ENCODE peak calls at places on chromosomes 5 and 9, in five cellular contexts. F, I, P, W and S are unnamed samples. For H3K27me3, the result is how much of the 10 kb centered on the place peaks cover.

GRCh38 chr5:77218263-77218662 is 7.8 kb downstream of the PDE8B start:
- DNase-seq in F (peak), I (no peak), P (no peak), W (no peak), S (no peak)

GRCh38 chr9:129826344-129826743 is 2.4 kb upstream of the TOR1A start:
- DNase-seq in F (no peak), I (no peak), P (no peak), W (no peak), S (no peak)

GRCh38 chr5:16489322-16489791 is 23.8 kb upstream of the ZNF622 start:
- DNase-seq in F (peak), I (no peak), P (peak), W (no peak), S (no peak)

GRCh38 chr5:167303582-167303981 is 987.9 kb upstream of the WWC1 start:
- DNase-seq in F (no peak), I (no peak), P (no peak), W (no peak), S (no peak)

GRCh38 chr5:28779161-28779754 is 1740.9 kb upstream of the CDH9 start:
- DNase-seq in F (peak), I (no peak), P (peak), W (no peak), S (no peak)

GRCh38 chr5:172455087-172455381 is 709 bp upstream of the SH3PXD2B start:
- DNase-seq in F (no peak), I (no peak), P (no peak), W (no peak), S (no peak)

GRCh38 chr9:84773023-84773422 is 103.5 kb downstream of the NTRK2 start:
- DNase-seq in F (no peak), I (no peak), P (peak), W (no peak), S (peak)

GRCh38 chr5:176810084-176810597 is at the start of gene UNC5A:
- DNase-seq in F (peak), I (no peak), P (peak), W (peak), S (no peak)

GRCh38 chr9:99105152-99106043 is 485 bp downstream of the TGFBR1 start:
- DNase-seq in F (peak), I (peak), P (peak), W (peak), S (no peak)

GRCh38 chr9:20512106-20512505 is 110.2 kb downstream of the MLLT3 start:
- DNase-seq in F (no peak), I (no peak), P (peak), W (no peak), S (no peak)

GRCh38 chr5:125372694-125373621 is 626.5 kb upstream of the ZNF608 start:
- DNase-seq in F (peak), I (no peak), P (peak), W (no peak), S (peak)

GRCh38 chr5:138544171-138545134 is 1.4 kb upstream of the ETF1 start:
- DNase-seq in F (peak), I (peak), P (peak), W (no peak), S (no peak)

GRCh38 chr5:120388016-120388781 is 75.9 kb upstream of the PRR16 start:
- DNase-seq in F (no peak), I (no peak), P (peak), W (no peak), S (peak)

GRCh38 chr9:71760901-71761300 is 7.4 kb downstream of the CEMIP2 start:
- DNase-seq in F (peak), I (no peak), P (no peak), W (no peak), S (no peak)

GRCh38 chr9:137916540-137916939 is 39.0 kb downstream of the CACNA1B start:
- DNase-seq in F (no peak), I (no peak), P (no peak), W (no peak), S (no peak)

GRCh38 chr5:9480499-9480898 is 65.4 kb downstream of the SEMA5A start:
- DNase-seq in F (no peak), I (no peak), P (no peak), W (no peak), S (no peak)

GRCh38 chr5:44881266-44881665 is 72.5 kb downstream of the MRPS30 start:
- DNase-seq in F (no peak), I (no peak), P (no peak), W (no peak), S (peak)

GRCh38 chr5:88884435-88884877 is 1.5 kb upstream of the MEF2C start:
- DNase-seq in F (no peak), I (no peak), P (no peak), W (no peak), S (no peak)

GRCh38 chr9:134734270-134734669 is 92.7 kb downstream of the COL5A1 start:
- DNase-seq in F (no peak), I (peak), P (no peak), W (no peak), S (no peak)

GRCh38 chr9:36268007-36268427 is 9.8 kb upstream of the GNE start:
- DNase-seq in F (no peak), I (no peak), P (peak), W (no peak), S (no peak)

GRCh38 chr5:137641148-137641547 is 94.7 kb downstream of the KLHL3 start:
- DNase-seq in F (no peak), I (no peak), P (peak), W (no peak), S (no peak)

GRCh38 chr5:152004095-152004494 is 79.4 kb upstream of the GLRA1 start:
- DNase-seq in F (no peak), I (no peak), P (no peak), W (no peak), S (no peak)

GRCh38 chr9:133664651-133665050 is 28.5 kb downstream of the DBH start:
- DNase-seq in F (no peak), I (no peak), P (no peak), W (no peak), S (no peak)

GRCh38 chr9:133664173-133664572 is 28.0 kb downstream of the DBH start:
- DNase-seq in F (no peak), I (no peak), P (no peak), W (no peak), S (no peak)

GRCh38 chr9:133666387-133666786 is 30.2 kb downstream of the DBH start:
- DNase-seq in F (no peak), I (no peak), P (no peak), W (no peak), S (no peak)

GRCh38 chr9:133665535-133665934 is 29.4 kb downstream of the DBH start:
- DNase-seq in F (no peak), I (no peak), P (no peak), W (no peak), S (no peak)

DNA sequence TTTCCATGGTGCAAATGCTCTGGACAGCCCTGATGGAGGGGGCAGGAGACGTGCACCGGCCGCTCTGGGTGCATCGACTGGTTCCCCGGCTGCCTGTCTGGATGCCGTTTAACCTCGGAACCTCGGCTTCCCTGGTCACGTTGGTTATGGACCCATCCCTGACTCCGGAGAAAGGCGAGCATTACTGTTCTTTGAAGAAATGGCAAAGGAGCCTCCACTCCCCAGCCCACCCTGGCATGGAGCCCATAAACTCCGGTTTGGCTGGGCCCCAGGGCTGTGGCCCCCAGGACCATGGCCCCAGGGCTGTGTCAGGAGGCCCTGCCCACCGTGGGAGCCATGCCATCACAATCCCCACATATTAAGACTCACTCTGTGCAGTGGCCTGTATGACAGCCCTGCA is 28.9 kb downstream of the DBH start:
- DNase-seq in F (no peak), I (no peak), P (no peak), W (no peak), S (no peak)
- H3K27me3 ChIP-seq in F (under half), I (under half), P (under half), W (under half), S (under half)

GRCh38 chr5:140297283-140297682 is 5.6 kb downstream of the PFDN1 start:
- DNase-seq in F (no peak), I (no peak), P (no peak), W (no peak), S (no peak)

GRCh38 chr5:140296289-140296688 is 6.6 kb downstream of the PFDN1 start:
- DNase-seq in F (no peak), I (no peak), P (no peak), W (no peak), S (no peak)

GRCh38 chr5:140298183-140298601 is 4.7 kb downstream of the PFDN1 start:
- DNase-seq in F (no peak), I (no peak), P (peak), W (no peak), S (peak)

GRCh38 chr5:140301136-140301535 is 1.8 kb downstream of the PFDN1 start:
- DNase-seq in F (no peak), I (no peak), P (no peak), W (no peak), S (no peak)

GRCh38 chr5:140299056-140299455 is 3.8 kb downstream of the PFDN1 start:
- DNase-seq in F (no peak), I (no peak), P (no peak), W (no peak), S (no peak)
- TF ChIP-seq CTCF in F (no peak), I (no peak), P (no peak), W (no peak), S (no peak)

GRCh38 chr5:72847439-72847838 is 31.0 kb downstream of the TNPO1 start:
- DNase-seq in F (no peak), I (no peak), P (no peak), W (no peak), S (no peak)
- H3K4me3 ChIP-seq in F (peak), I (peak), P (peak), W (peak), S (no peak)

DNA sequence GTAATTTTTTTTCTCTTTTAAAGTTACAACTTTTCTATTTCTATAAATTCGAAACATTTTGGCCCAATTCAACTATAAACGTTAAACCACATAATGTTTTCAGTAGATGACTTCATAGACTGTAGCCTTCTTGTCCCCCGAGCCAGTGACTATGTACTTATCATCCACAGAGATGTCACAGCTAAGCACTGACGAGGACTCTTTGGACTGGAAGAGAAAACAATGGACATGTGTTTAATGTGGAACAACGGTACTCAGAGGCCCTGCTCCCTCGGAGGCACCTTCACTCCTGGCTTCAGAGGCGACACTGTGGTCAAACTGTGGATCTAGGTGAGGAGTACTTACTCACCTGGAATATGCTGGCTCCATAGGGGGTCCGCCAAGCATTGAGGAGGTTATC is 105.2 kb downstream of the TLE1 start:
- DNase-seq in F (no peak), I (no peak), P (no peak), W (no peak), S (no peak)
- H3K27me3 ChIP-seq in F (under half), I (under half), P (under half), W (under half), S (under half)

DNA sequence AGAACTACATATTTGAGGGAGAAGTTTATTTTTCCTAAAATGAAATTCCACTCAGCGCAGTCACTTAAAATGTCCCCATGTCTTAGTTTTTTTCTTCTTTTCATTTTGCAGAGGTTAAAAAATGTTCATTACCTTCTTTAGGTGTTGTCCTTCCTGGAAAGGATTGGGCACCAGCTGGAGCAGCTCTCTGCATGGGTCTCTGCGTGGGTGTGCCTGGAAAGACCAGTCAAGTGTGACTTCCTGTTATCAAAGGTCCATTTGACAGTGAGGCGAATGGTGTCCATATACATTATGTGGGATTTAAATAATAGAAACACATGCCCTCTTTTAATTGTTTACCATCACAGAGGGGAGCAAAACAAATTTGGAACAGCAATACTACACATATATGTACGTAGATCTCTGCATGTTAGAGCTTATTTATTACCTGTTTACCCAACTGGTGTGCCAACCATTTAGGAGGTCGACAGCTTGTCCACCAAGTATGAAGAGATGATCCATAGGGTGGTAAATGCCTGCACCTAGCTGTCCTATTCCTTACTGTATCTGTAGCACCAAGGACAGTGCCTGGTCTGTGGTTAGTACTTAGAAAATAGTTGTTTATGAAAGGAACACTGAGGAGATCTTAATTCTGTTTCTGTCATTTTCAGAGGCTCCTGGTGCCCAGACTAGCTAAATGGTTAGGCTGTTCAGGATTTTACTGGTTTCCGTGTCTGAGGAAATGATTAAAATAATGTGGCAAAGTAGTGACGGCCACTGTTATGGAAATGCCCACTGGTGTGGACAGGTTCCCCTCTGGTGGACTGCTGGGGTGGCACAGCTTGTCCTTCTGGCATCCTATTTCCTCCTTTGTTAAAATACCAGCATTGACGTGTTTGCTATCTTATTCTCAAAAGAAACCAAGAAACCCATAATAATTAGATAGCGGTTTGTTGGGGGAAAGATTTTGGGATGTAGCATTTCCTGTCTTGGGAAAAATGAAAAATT is 200.4 kb downstream of the MAST4 start:
- DNase-seq in F (no peak), I (no peak), P (no peak), W (no peak), S (no peak)
- TF ChIP-seq CTCF in F (peak), I (no peak), P (peak), W (peak), S (peak)

GRCh38 chr5:139654875-139655491 is 6.8 kb downstream of the CXXC5 start:
- DNase-seq in F (peak), I (no peak), P (no peak), W (no peak), S (no peak)
- H3K4me3 ChIP-seq in F (no peak), I (no peak), P (no peak), W (no peak), S (no peak)

DNA sequence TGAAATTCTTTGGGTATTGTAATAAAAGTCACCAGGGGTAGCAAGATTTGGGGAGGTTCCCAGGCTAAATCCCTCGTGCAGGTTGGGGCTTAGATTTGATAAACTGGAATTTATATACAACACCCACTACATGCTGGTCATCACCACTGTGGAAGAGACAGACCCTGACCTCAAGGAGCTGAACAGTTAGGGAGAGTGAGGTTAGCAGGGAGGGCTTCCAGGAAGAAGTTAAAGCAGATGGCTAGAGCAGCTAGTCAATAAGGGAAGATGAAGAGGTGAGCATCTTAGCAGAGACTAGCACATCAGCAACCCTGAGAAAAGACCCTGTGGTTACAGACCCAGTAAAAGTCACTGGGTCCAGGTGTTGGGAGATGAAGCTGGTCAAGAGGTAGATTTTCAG is 6.4 kb downstream of the CTSL start:
- DNase-seq in F (no peak), I (no peak), P (no peak), W (no peak), S (no peak)
- H3K27me3 ChIP-seq in F (under half), I (under half), P (under half), W (under half), S (under half)

GRCh38 chr9:18245911-18246310 is 228.0 kb upstream of the ADAMTSL1 start:
- DNase-seq in F (no peak), I (no peak), P (no peak), W (no peak), S (no peak)
- TF ChIP-seq CTCF in F (no peak), I (no peak), P (no peak), W (no peak), S (no peak)

DNA sequence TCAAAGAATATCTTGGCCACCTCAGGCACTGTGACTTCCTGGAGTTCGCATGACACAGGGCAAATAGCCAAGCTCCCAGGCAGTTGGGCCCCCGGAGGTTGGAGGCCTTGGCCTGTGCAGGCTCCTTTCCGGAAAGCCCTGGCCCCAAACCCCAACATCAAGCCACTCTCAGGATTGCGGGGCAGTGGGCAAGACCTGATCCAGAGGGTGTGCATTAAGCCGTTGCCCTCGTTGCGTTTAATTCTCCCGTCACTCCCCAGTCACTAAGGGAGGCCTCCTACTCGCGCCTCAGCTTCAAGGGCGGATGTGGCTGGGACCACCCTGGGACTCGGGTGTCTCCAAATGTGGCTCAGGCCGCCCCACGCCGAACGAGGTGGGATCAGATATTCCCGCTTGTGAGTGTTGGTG is 60.1 kb downstream of the TMEM174 start:
- DNase-seq in F (peak), I (no peak), P (no peak), W (peak), S (no peak)
- H3K4me3 ChIP-seq in F (peak), I (peak), P (no peak), W (peak), S (no peak)

GRCh38 chr5:174752121-174752520 is 27.7 kb downstream of the MSX2 start:
- DNase-seq in F (no peak), I (no peak), P (no peak), W (no peak), S (no peak)

GRCh38 chr5:174755103-174755502 is 30.7 kb downstream of the MSX2 start:
- DNase-seq in F (peak), I (no peak), P (no peak), W (no peak), S (no peak)

GRCh38 chr5:174745495-174745894 is 21.1 kb downstream of the MSX2 start:
- DNase-seq in F (peak), I (no peak), P (no peak), W (no peak), S (no peak)

GRCh38 chr5:174751154-174751990 is 27.0 kb downstream of the MSX2 start:
- DNase-seq in F (peak), I (no peak), P (peak), W (peak), S (no peak)

DNA sequence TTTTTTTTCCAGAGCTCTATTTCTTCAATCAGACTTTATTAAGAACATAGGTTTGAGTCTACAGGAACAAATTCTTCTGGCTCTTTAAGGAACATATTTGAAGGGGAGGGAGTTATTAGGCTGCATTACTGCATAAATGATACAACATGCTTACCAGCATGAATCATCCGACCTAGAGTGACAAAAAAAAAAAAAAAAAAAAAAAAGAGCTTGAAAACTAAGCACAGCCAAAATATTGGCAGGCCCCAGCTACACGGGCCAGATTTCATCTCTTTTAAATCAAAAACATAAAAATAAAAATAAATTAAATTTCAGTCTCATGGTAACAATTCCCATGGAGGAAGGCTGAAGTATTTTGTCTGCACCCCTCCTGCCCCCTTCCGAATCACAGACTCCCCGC is 26.3 kb downstream of the MSX2 start:
- DNase-seq in F (no peak), I (no peak), P (peak), W (no peak), S (no peak)
- H3K27me3 ChIP-seq in F (half or more), I (under half), P (under half), W (under half), S (under half)